ENCODE peak calls at places on chromosomes 1 and 21, in eight cellular contexts. I, X, Z, S, C, Y, Q and B are unnamed samples.

GRCh38 chr1:20137055-20137454 is 2.1 kb upstream of the PLA2G2F start:
- DNase-seq in Y (peak), Q (no peak), Z (no peak), X (no peak), S (no peak), C (peak), I (no peak), B (peak)

GRCh38 chr1:170487503-170487902 is 44.5 kb upstream of the GORAB start:
- DNase-seq in C (no peak), S (no peak), Z (no peak), Y (no peak), I (no peak), Q (no peak), X (no peak), B (no peak)

GRCh38 chr1:154861607-154862094 is 8.4 kb downstream of the KCNN3 start:
- DNase-seq in X (no peak), I (no peak), C (peak), Q (peak), Y (no peak), Z (peak), S (peak), B (no peak)

GRCh38 chr21:40070871-40071270 is 203.6 kb downstream of the PCP4 start:
- DNase-seq in S (no peak), C (peak), X (no peak), I (no peak), Z (no peak), Y (no peak), Q (no peak), B (no peak)

GRCh38 chr1:176033879-176034278 is 173.2 kb downstream of the COP1 start:
- DNase-seq in C (no peak), Y (no peak), X (no peak), I (no peak), Z (peak), S (peak), Q (peak), B (no peak)

GRCh38 chr1:51327386-51327785 is 3.0 kb downstream of the TTC39A start:
- DNase-seq in Z (peak), I (no peak), Q (peak), Y (no peak), C (no peak), S (peak), X (no peak), B (no peak)

GRCh38 chr21:44477131-44477530 is 21.8 kb downstream of the LRRC3 start:
- DNase-seq in I (no peak), X (no peak), Q (no peak), S (no peak), C (no peak), Z (no peak), Y (no peak), B (peak)

GRCh38 chr1:202319381-202320080 is 22.2 kb downstream of the UBE2T start:
- DNase-seq in Q (no peak), S (no peak), Y (no peak), C (no peak), I (no peak), X (no peak), Z (no peak), B (no peak)

GRCh38 chr21:22791376-22791775 is 1793.2 kb downstream of the NCAM2 start:
- DNase-seq in X (no peak), C (no peak), I (no peak), Y (no peak), Z (no peak), S (no peak), Q (no peak), B (no peak)

GRCh38 chr1:109805486-109806180 is 41.9 kb upstream of the EPS8L3 start:
- DNase-seq in X (no peak), Y (peak), S (no peak), I (no peak), Q (no peak), Z (no peak), C (no peak), B (peak)

GRCh38 chr1:38997901-38998190 is 6.8 kb downstream of the AKIRIN1 start:
- DNase-seq in C (no peak), X (no peak), Y (no peak), S (no peak), Q (no peak), Z (peak), I (no peak), B (no peak)

GRCh38 chr1:99738858-99739465 is 27.5 kb downstream of the FRRS1 start:
- DNase-seq in C (no peak), Q (no peak), Y (no peak), I (no peak), S (no peak), Z (no peak), X (no peak), B (no peak)

GRCh38 chr1:237124856-237125462 is 83.0 kb downstream of the RYR2 start:
- DNase-seq in C (no peak), Z (peak), S (no peak), I (no peak), Y (no peak), X (no peak), Q (no peak), B (no peak)

GRCh38 chr1:168637350-168637991 is 61.1 kb downstream of the XCL1 start:
- DNase-seq in C (no peak), S (no peak), Z (peak), Q (no peak), Y (no peak), X (no peak), I (no peak), B (no peak)

GRCh38 chr1:200795151-200795550 is 56.5 kb downstream of the CAMSAP2 start:
- DNase-seq in S (peak), Q (peak), I (no peak), C (no peak), Z (peak), Y (no peak), X (no peak), B (no peak)

GRCh38 chr1:193104906-193105820 is at the start of gene GLRX2:
- DNase-seq in Y (peak), C (peak), X (peak), S (peak), I (peak), Z (peak), Q (peak), B (peak)

GRCh38 chr1:162251102-162251501 is 125.6 kb downstream of the SPATA46 start:
- DNase-seq in Y (no peak), C (no peak), S (no peak), I (no peak), X (no peak), Z (no peak), Q (no peak), B (no peak)

GRCh38 chr1:151846686-151847227 is 6.8 kb downstream of the THEM5 start:
- DNase-seq in Q (no peak), C (peak), Y (no peak), I (no peak), S (no peak), X (no peak), Z (no peak), B (no peak)

GRCh38 chr1:200029035-200029623 is 1.6 kb downstream of the NR5A2 start:
- DNase-seq in X (peak), C (no peak), Q (no peak), S (peak), Z (peak), Y (no peak), I (no peak), B (no peak)

GRCh38 chr1:211833174-211833820 is 2.7 kb upstream of the LPGAT1 start:
- DNase-seq in X (no peak), Q (no peak), S (no peak), Y (no peak), Z (no peak), I (no peak), C (no peak), B (no peak)

GRCh38 chr21:34029724-34030528 is 43.5 kb upstream of the MRPS6 start:
- DNase-seq in C (no peak), I (peak), Q (peak), Z (peak), S (peak), X (no peak), Y (no peak), B (no peak)

GRCh38 chr21:35198004-35198403 is 148.9 kb upstream of the RUNX1 start:
- DNase-seq in S (peak), Q (peak), Y (no peak), Z (peak), I (no peak), C (no peak), X (no peak), B (no peak)

GRCh38 chr1:217881131-217881543 is 250.0 kb downstream of the SPATA17 start:
- DNase-seq in S (no peak), I (no peak), C (no peak), Q (peak), Z (peak), Y (no peak), X (no peak), B (no peak)

GRCh38 chr1:100353073-100353801 is 931 bp downstream of the CDC14A start:
- DNase-seq in I (peak), X (peak), C (no peak), Y (peak), Z (no peak), Q (no peak), S (peak), B (peak)

GRCh38 chr1:160618763-160619274 is 28.0 kb downstream of the SLAMF1 start:
- DNase-seq in X (no peak), Q (no peak), Z (no peak), C (no peak), S (no peak), Y (no peak), I (no peak), B (no peak)

GRCh38 chr1:159214149-159214760 is 9.6 kb downstream of the ACKR1 start:
- DNase-seq in Q (peak), X (no peak), Y (no peak), I (no peak), C (no peak), S (peak), Z (peak), B (no peak)

GRCh38 chr1:34787461-34788420 is 5.1 kb upstream of the GJA4 start:
- DNase-seq in Q (no peak), C (peak), S (no peak), I (no peak), Z (peak), Y (no peak), X (no peak), B (no peak)

GRCh38 chr1:212153635-212154034 is 118.1 kb downstream of the DTL start:
- DNase-seq in Z (no peak), Q (no peak), I (no peak), Y (no peak), C (no peak), X (no peak), S (no peak), B (no peak)

GRCh38 chr1:67683736-67684525 is 1.1 kb upstream of the GADD45A start:
- DNase-seq in I (peak), Z (peak), S (no peak), Q (peak), X (no peak), Y (no peak), C (no peak), B (no peak)

GRCh38 chr1:110390692-110391232 is at the start of gene SLC16A4:
- DNase-seq in S (peak), Z (peak), Y (no peak), I (no peak), X (no peak), Q (peak), C (no peak), B (no peak)

GRCh38 chr1:159071970-159072582 is 4.5 kb downstream of the AIM2 start:
- DNase-seq in X (no peak), Y (no peak), S (peak), Q (peak), C (no peak), Z (peak), I (no peak), B (no peak)

GRCh38 chr1:21672478-21673276 is 3.5 kb upstream of the RAP1GAP start:
- DNase-seq in Y (no peak), S (peak), X (no peak), C (peak), I (no peak), Z (no peak), Q (peak), B (peak)

GRCh38 chr21:38807987-38808386 is 2.3 kb downstream of the ETS2 start:
- DNase-seq in Q (no peak), I (no peak), Y (no peak), C (no peak), X (no peak), Z (no peak), S (no peak), B (peak)

GRCh38 chr1:79131626-79132025 is 125.1 kb upstream of the ADGRL4 start:
- DNase-seq in Q (no peak), I (no peak), Y (no peak), C (no peak), S (no peak), Z (no peak), X (no peak), B (no peak)

GRCh38 chr1:11253226-11253625 is 9.1 kb downstream of the MTOR start:
- DNase-seq in X (no peak), I (no peak), S (no peak), Q (no peak), Y (no peak), C (no peak), Z (no peak), B (no peak)

GRCh38 chr1:98468111-98468717 is 193.3 kb upstream of the SNX7 start:
- DNase-seq in C (no peak), Q (peak), Z (peak), S (peak), I (no peak), Y (no peak), X (no peak), B (no peak)

GRCh38 chr1:96756789-96757188 is 35.2 kb downstream of the PTBP2 start:
- DNase-seq in Y (no peak), X (no peak), I (no peak), C (no peak), S (no peak), Z (no peak), Q (no peak), B (no peak)